ENCODE peak calls at places on chromosomes 3 and 15, in nine cellular contexts. B is head of caudate nucleus; Y is NCI-H226; R is NCI-H1092 treated with DMSO at 0.1 percent for 48 hours; Z is sciatic nerve; S is stimulated activated CD8-positive, alpha-beta memory T cell treated with anti-CD3 and anti-CD28 coated beads, Interleukin-15, amount 100 ng/mL, for 1 hour; D is HFFc6; O is activated T-cell treated with anti-CD3 and anti-CD28 coated beads for 1 hour; I is A549. Q is an unnamed sample.

GRCh38 chr3:32181801-32182200 is 56.7 kb upstream of the CMTM8 start:
- DNase-seq in B (no peak), Y (no peak), R (no peak), Z (no peak), S (no peak), D (no peak), O (no peak), I (no peak), Q (no peak)

GRCh38 chr3:62139957-62140356 is 233.4 kb downstream of the FEZF2 start:
- DNase-seq in B (no peak), Y (peak), R (no peak), Z (no peak), S (no peak), D (no peak), O (no peak), I (no peak), Q (no peak)

GRCh38 chr3:47394140-47394855 is 13.5 kb downstream of the PTPN23 start:
- DNase-seq in B (no peak), Y (no peak), R (no peak), Z (no peak), S (no peak), D (peak), O (no peak), I (no peak), Q (no peak)

GRCh38 chr3:182201769-182202168 is 490.0 kb downstream of the SOX2 start:
- DNase-seq in B (no peak), Y (no peak), R (no peak), Z (no peak), S (no peak), D (no peak), O (no peak), I (no peak), Q (no peak)

GRCh38 chr3:129481783-129482332 is 41.8 kb downstream of the IFT122 start:
- DNase-seq in B (peak), Y (no peak), R (no peak), Z (peak), S (no peak), D (peak), O (peak), I (no peak), Q (peak)

GRCh38 chr3:1406250-1406649 is 313.4 kb downstream of the CNTN6 start:
- DNase-seq in B (no peak), Y (no peak), R (no peak), Z (no peak), S (no peak), D (no peak), O (no peak), I (no peak), Q (no peak)

GRCh38 chr15:93983501-93983900 is 247.9 kb upstream of the MCTP2 start:
- DNase-seq in B (no peak), Y (no peak), R (no peak), Z (no peak), S (no peak), D (no peak), O (no peak), I (no peak), Q (no peak)

GRCh38 chr3:194518652-194519051 is 31.9 kb upstream of the ATP13A3 start:
- DNase-seq in B (no peak), Y (peak), R (no peak), Z (no peak), S (no peak), D (no peak), O (no peak), I (no peak), Q (no peak)

GRCh38 chr3:36991147-36991546 is 1.8 kb downstream of the EPM2AIP1 start:
- DNase-seq in B (no peak), Y (no peak), R (no peak), Z (no peak), S (no peak), D (no peak), O (no peak), I (no peak), Q (no peak)

GRCh38 chr3:63279442-63279841 is 1.3 kb downstream of the SYNPR start:
- DNase-seq in B (no peak), Y (no peak), R (no peak), Z (no peak), S (no peak), D (no peak), O (no peak), I (no peak), Q (no peak)

GRCh38 chr3:135075157-135075556 is 280.1 kb downstream of the EPHB1 start:
- DNase-seq in B (no peak), Y (no peak), R (no peak), Z (no peak), S (no peak), D (no peak), O (no peak), I (no peak), Q (no peak)

GRCh38 chr15:69578792-69579587 is 126.4 kb downstream of the RPLP1 start:
- DNase-seq in B (no peak), Y (peak), R (no peak), Z (no peak), S (no peak), D (no peak), O (no peak), I (no peak), Q (no peak)

GRCh38 chr15:42528970-42529369 is 19.6 kb downstream of the LRRC57 start:
- DNase-seq in B (no peak), Y (no peak), R (no peak), Z (no peak), S (no peak), D (no peak), O (no peak), I (no peak), Q (no peak)

GRCh38 chr3:52218953-52219650 is 6.3 kb downstream of the TLR9 start:
- DNase-seq in B (no peak), Y (no peak), R (no peak), Z (no peak), S (no peak), D (no peak), O (no peak), I (no peak), Q (no peak)

GRCh38 chr3:69444980-69445379 is 59.1 kb upstream of the FRMD4B start:
- DNase-seq in B (peak), Y (no peak), R (no peak), Z (no peak), S (no peak), D (peak), O (no peak), I (no peak), Q (no peak)

GRCh38 chr15:96460106-96460505 is 129.6 kb downstream of the NR2F2 start:
- DNase-seq in B (no peak), Y (no peak), R (no peak), Z (no peak), S (no peak), D (no peak), O (no peak), I (no peak), Q (no peak)

GRCh38 chr3:85360742-85361387 is 402.1 kb downstream of the CADM2 start:
- DNase-seq in B (peak), Y (no peak), R (peak), Z (peak), S (no peak), D (no peak), O (no peak), I (peak), Q (no peak)

GRCh38 chr15:50911001-50911400 is 2.5 kb downstream of the AP4E1 start:
- DNase-seq in B (no peak), Y (peak), R (no peak), Z (no peak), S (no peak), D (peak), O (no peak), I (no peak), Q (no peak)

GRCh38 chr15:58077427-58077826 is 11.9 kb upstream of the ALDH1A2 start:
- DNase-seq in B (no peak), Y (no peak), R (peak), Z (no peak), S (no peak), D (no peak), O (no peak), I (no peak), Q (no peak)

Q was measured in sigmoid colon.